ENCODE peak calls at places on chromosomes 2 and 18, in four cellular contexts. U, Z, K and H are unnamed samples.

GRCh38 chr2:18749912-18750526 is 160.7 kb upstream of the NT5C1B start:
- DNase-seq in U (peak), Z (peak), K (no peak), H (peak)

GRCh38 chr2:67616749-67617148 is 219.6 kb downstream of the ETAA1 start:
- DNase-seq in U (no peak), Z (no peak), K (no peak), H (no peak)

GRCh38 chr18:73741946-73742345 is 405.7 kb downstream of the FBXO15 start:
- DNase-seq in U (no peak), Z (no peak), K (no peak), H (no peak)

GRCh38 chr18:58093311-58093790 is 49.3 kb downstream of the NEDD4L start:
- DNase-seq in U (no peak), Z (no peak), K (no peak), H (no peak)

GRCh38 chr2:138708682-138709241 is 71.4 kb downstream of the NXPH2 start:
- DNase-seq in U (no peak), Z (no peak), K (no peak), H (no peak)

GRCh38 chr2:221068123-221068522 is 504.0 kb downstream of the EPHA4 start:
- DNase-seq in U (no peak), Z (no peak), K (no peak), H (no peak)

GRCh38 chr2:166138667-166139066 is 10.8 kb upstream of the SCN1A start:
- DNase-seq in U (no peak), Z (no peak), K (no peak), H (no peak)

GRCh38 chr18:57753063-57753462 is 50.1 kb downstream of the ATP8B1 start:
- DNase-seq in U (no peak), Z (no peak), K (no peak), H (no peak)

GRCh38 chr2:144520718-144521487 is 984 bp upstream of the ZEB2 start:
- DNase-seq in U (no peak), Z (no peak), K (no peak), H (no peak)

GRCh38 chr2:53576361-53576620 is 191.3 kb upstream of the CHAC2 start:
- DNase-seq in U (no peak), Z (no peak), K (no peak), H (no peak)

GRCh38 chr2:169107645-169108044 is 38.3 kb downstream of the DHRS9 start:
- DNase-seq in U (no peak), Z (no peak), K (no peak), H (no peak)

GRCh38 chr2:204691911-204692510 is 146.7 kb downstream of the PARD3B start:
- DNase-seq in U (peak), Z (no peak), K (peak), H (peak)

GRCh38 chr2:240457223-240458043 is 22.0 kb downstream of the GPC1 start:
- DNase-seq in U (peak), Z (peak), K (no peak), H (peak)

GRCh38 chr18:45423664-45424063 is 191.6 kb upstream of the SLC14A2 start:
- DNase-seq in U (no peak), Z (no peak), K (no peak), H (no peak)

GRCh38 chr2:29767606-29768335 is 153.6 kb downstream of the ALK start:
- DNase-seq in U (no peak), Z (no peak), K (no peak), H (no peak)
- TF ChIP-seq ATF2 in U (no peak), Z (no peak), K (no peak), H (no peak)

GRCh38 chr2:232420463-232421188 is 14.0 kb downstream of the ALPG start:
- DNase-seq in U (peak), Z (peak), K (no peak), H (peak)
- TF ChIP-seq CREB1 in U (no peak), Z (no peak), K (no peak), H (no peak)

GRCh38 chr18:1014951-1015627 is 110.4 kb downstream of the ADCYAP1 start:
- DNase-seq in U (no peak), Z (no peak), K (no peak), H (peak)
- TF ChIP-seq JUN in U (no peak), Z (no peak), K (no peak), H (no peak)

DNA sequence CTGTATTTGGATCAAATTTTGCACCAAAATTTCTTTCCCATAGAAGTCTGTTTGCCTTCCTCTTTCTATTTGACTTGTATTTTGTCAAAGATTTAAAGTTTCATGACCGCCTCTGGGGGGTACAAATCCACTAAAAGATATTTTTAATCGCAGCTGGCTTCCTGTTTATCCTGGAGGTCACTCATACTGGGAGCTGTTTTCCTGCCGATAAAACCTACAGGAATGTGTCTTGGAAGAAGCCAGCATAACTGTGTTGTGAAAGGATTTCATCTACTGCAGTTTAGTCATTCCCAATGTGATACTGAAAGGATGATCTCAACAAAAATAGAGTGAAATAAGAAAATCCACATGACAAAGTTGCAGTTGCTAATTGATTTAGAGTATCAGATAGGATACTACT is 184.0 kb downstream of the RIT2 start:
- DNase-seq in U (no peak), Z (no peak), K (no peak), H (no peak)
- TF ChIP-seq ATF2 in U (no peak), Z (no peak), K (no peak), H (no peak)

DNA sequence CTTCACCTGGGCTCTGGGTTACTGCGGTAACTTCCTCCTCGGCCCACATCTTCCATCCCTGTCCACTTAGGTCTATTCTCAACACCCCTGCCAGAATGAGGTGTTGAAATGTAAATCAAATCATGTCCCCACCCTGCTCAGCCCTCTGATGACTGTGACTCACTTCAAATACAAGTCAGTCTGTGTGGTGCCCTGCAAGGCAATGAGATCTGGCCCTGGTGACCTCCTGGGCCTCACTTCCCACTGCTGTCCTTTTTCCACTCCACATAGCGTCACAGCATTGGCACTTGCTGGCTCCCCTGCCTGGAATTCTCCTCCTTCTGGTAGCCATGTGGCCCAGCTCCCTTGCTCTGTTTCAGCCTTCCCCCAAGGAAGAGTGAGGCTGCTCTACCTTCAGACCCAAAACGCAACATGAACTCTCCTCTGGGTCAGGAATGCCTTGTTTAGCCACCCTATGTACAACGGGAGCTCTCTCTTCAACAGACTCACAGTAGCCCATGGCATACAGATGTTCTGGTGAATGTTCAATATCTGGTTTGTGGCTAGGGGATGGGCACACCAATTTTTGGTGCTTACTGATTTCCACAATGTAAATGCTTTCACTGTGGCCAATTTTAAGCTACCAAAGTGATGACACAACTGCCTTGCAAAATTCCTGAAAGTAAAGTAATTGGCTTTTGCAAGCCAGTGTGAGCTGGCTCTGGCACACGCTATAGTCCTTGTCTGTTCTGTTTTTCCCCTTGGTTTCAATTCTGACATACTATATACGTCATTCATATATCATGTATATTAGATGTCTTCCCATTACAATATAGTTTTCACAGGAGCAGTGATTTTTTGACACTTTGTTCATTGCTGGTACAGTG is 550.3 kb upstream of the HS6ST1 start:
- DNase-seq in U (no peak), Z (no peak), K (no peak), H (no peak)
- TF ChIP-seq CREB1 in U (peak), Z (no peak), K (no peak), H (no peak)

GRCh38 chr2:31238126-31238905 is 4.4 kb downstream of the EHD3 start:
- DNase-seq in U (no peak), Z (no peak), K (no peak), H (no peak)

GRCh38 chr2:31240406-31241365 is 6.7 kb downstream of the EHD3 start:
- DNase-seq in U (no peak), Z (no peak), K (no peak), H (no peak)

GRCh38 chr2:31238906-31239841 is 5.2 kb downstream of the EHD3 start:
- DNase-seq in U (no peak), Z (no peak), K (no peak), H (no peak)

GRCh38 chr2:31241625-31242270 is 7.8 kb downstream of the EHD3 start:
- DNase-seq in U (no peak), Z (no peak), K (no peak), H (no peak)

GRCh38 chr2:31239842-31240198 is 5.9 kb downstream of the EHD3 start:
- DNase-seq in U (no peak), Z (no peak), K (no peak), H (no peak)
- TF ChIP-seq JUN in U (no peak), Z (no peak), K (no peak), H (no peak)

DNA sequence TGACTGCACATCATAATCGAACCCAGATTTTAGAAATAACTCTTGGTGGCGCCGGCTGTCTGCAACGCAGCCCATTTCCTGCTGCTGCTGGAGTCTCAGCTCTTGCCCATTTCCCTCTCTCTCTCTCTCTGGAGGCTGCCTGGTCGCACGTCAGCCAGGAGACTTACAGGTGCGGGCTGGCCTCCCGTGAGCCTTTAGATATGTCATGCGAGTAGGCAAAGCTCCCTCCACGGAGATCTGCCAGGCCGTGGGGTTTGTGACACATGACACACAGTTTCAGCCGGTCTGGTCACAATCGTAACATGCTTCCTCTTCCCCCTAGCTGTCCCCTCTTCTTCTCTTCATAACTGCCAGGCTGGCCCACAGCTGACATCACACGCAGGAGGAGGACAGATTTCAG is 489.4 kb downstream of the ZNF516 start:
- DNase-seq in U (no peak), Z (no peak), K (no peak), H (no peak)
- TF ChIP-seq ATF2 in U (no peak), Z (no peak), K (no peak), H (no peak)

GRCh38 chr2:121541495-121541894 is 10.8 kb downstream of the RNU4ATAC start:
- DNase-seq in U (no peak), Z (no peak), K (no peak), H (no peak)
- TF ChIP-seq CREB1 in U (no peak), Z (no peak), K (no peak), H (no peak)